ENCODE peak calls at places on chromosomes 11 and 22, in six cellular contexts. H is ovary, G is esophagus squamous epithelium, I is spleen, V is HCT116, U is thyroid gland. F is an unnamed sample.

GRCh38 chr11:107018902-107019493 is 722 bp upstream of the GUCY1A2 start:
- DNase-seq in V (no peak), G (no peak), H (peak; percentile 65), U (peak; percentile 63), I (peak; percentile 78), F (peak; percentile 75)

GRCh38 chr11:45031912-45032519 is 81.3 kb upstream of the TP53I11 start:
- DNase-seq in H (no peak), I (peak; percentile 84), V (no peak), G (no peak), U (no peak), F (no peak)

GRCh38 chr11:6825333-6825744 is 20.1 kb upstream of the OR10A5 start:
- DNase-seq in V (no peak), I (no peak), H (no peak), U (no peak), G (no peak), F (no peak)

GRCh38 chr22:40567106-40567505 is 69.4 kb downstream of the MRTFA start:
- DNase-seq in V (no peak), H (no peak), U (no peak), G (no peak), I (no peak), F (no peak)

GRCh38 chr11:125402436-125402835 is 93.6 kb downstream of the FEZ1 start:
- DNase-seq in V (no peak), G (no peak), H (no peak), I (peak; percentile 4), U (no peak), F (no peak)

GRCh38 chr11:119567667-119568582 is 145.0 kb upstream of the THY1 start:
- DNase-seq in H (no peak), I (no peak), V (no peak), G (no peak), U (peak; percentile 41), F (peak; percentile 38)

GRCh38 chr22:31496735-31497146 is 405 bp downstream of the SFI1 start:
- DNase-seq in I (peak; percentile 92), G (no peak), V (no peak), U (no peak), H (no peak), F (peak; percentile 43)

GRCh38 chr11:120212259-120212888 is 1.5 kb downstream of the OAF start:
- DNase-seq in I (no peak), H (no peak), V (no peak), U (no peak), G (no peak), F (no peak)

GRCh38 chr11:26134481-26135355 is 197.2 kb upstream of the ANO3 start:
- DNase-seq in V (no peak), U (no peak), G (no peak), H (no peak), I (no peak), F (no peak)

GRCh38 chr11:64834723-64835615 is 9.5 kb downstream of the CDC42BPG start:
- DNase-seq in H (no peak), I (no peak), V (no peak), U (no peak), G (no peak), F (no peak)

GRCh38 chr11:34013893-34014571 is 37.5 kb upstream of the CAPRIN1 start:
- DNase-seq in G (no peak), I (no peak), V (no peak), H (no peak), U (no peak), F (no peak)

GRCh38 chr11:69860244-69860643 is 41.0 kb upstream of the FGF3 start:
- DNase-seq in H (no peak), U (no peak), I (no peak), G (no peak), V (no peak), F (no peak)

GRCh38 chr11:104918113-104918824 is 20.0 kb upstream of the CASP12 start:
- DNase-seq in V (no peak), G (no peak), I (no peak), U (no peak), H (no peak), F (no peak)

GRCh38 chr11:115215694-115216615 is 288.3 kb downstream of the CADM1 start:
- DNase-seq in U (no peak), H (no peak), I (no peak), G (no peak), V (no peak), F (no peak)

GRCh38 chr11:19071255-19071654 is 10.7 kb upstream of the MRGPRX2 start:
- DNase-seq in H (peak; percentile 59), U (peak; percentile 79), G (no peak), V (peak; percentile 77), I (no peak), F (peak; percentile 70)

GRCh38 chr11:68954970-68955958 is 25.5 kb downstream of the MRGPRD start:
- DNase-seq in G (no peak), I (peak; percentile 83), H (peak; percentile 55), U (peak; percentile 20), V (no peak), F (peak; percentile 54)

GRCh38 chr22:44242946-44243724 is 62.4 kb downstream of the PARVG start:
- DNase-seq in I (no peak), U (no peak), H (no peak), V (no peak), G (no peak), F (no peak)

GRCh38 chr11:66725646-66726045 is 3.4 kb downstream of the SPTBN2 start:
- DNase-seq in G (no peak), I (no peak), H (no peak), U (no peak), V (no peak), F (no peak)

GRCh38 chr11:102843474-102843873 is at the start of gene MMP3:
- DNase-seq in H (no peak), I (no peak), U (no peak), V (no peak), G (no peak), F (no peak)

GRCh38 chr11:66559141-66559861 is 9.1 kb downstream of the CTSF start:
- DNase-seq in U (peak; percentile 49), V (no peak), I (no peak), H (peak; percentile 70), G (no peak), F (peak; percentile 54)

GRCh38 chr11:128417607-128418324 is 169.6 kb downstream of the ETS1 start:
- DNase-seq in H (no peak), V (no peak), U (no peak), I (no peak), G (no peak), F (peak; percentile 13)

GRCh38 chr11:33701831-33702230 is 1.2 kb upstream of the C11orf91 start:
- DNase-seq in U (no peak), V (no peak), I (no peak), H (no peak), G (no peak), F (peak; percentile 52)

GRCh38 chr22:27108425-27109114 is 451.2 kb downstream of the MIAT start:
- DNase-seq in G (no peak), U (peak; percentile 92), V (no peak), H (peak; percentile 85), I (no peak), F (peak; percentile 66)

GRCh38 chr11:114197799-114198500 is 98.2 kb upstream of the NNMT start:
- DNase-seq in I (peak; percentile 64), U (peak; percentile 86), G (no peak), V (no peak), H (peak; percentile 71), F (peak; percentile 81)

GRCh38 chr11:17413414-17414316 is 25.2 kb upstream of the KCNJ11 start:
- DNase-seq in U (no peak), V (no peak), I (peak; percentile 34), G (no peak), H (no peak), F (no peak)

GRCh38 chr11:116792869-116793475 is 1.3 kb upstream of the APOA5 start:
- DNase-seq in H (no peak), I (no peak), G (no peak), U (no peak), V (no peak), F (no peak)

DNA sequence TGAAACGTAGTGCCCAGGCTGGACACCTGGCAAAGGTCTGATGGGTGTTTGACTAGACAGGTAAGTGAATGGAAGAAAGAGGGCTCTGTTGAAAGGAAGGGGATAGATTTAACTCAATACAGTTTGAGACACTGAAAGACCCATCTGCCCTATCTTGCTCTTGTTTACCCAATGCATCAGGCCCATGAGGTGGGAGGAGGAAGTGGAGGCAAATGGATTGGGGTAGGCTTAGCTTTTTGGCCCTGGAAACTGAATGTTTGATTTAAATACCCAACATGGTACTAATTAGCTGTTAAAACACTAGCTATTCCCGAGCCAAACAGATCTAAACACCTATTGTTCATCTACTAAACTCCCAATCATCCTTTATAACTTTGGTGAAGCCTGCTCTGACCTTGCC is 3.5 kb upstream of the UVRAG start:
- DNase-seq in G (no peak), U (no peak), V (no peak), I (no peak), H (no peak), F (no peak)
- TF ChIP-seq POLR2A in G (no peak), U (no peak), V (no peak), I (no peak), H (no peak), F (no peak)

DNA sequence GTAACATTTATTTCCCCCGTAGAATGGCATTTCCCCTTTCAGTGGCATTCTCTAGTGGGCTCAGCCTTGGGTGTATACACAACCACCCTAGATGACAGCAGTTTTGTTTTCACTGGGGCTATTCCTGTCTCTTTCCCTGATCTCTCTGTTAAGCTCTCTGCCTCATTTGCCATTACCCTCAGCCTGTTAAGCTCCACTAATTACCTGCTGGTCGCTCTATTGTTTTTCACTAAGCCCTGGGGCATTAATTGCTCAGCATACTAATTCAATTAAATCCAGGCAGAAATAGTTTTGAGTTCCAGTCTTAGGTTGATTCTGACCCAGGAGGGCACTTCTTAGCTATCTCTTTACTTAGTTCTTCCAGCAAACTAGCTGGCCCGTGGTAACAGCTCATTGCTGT is 80.0 kb downstream of the BRD1 start:
- DNase-seq in I (no peak), U (no peak), V (no peak), G (no peak), H (no peak), F (no peak)
- H3K9me3 ChIP-seq in I (peaks cover 51% of the 10 kb centered on the region), U (no peaks in the 10 kb centered on the region), V (peaks cover 31% of the 10 kb centered on the region), G (peaks cover 20% of the 10 kb centered on the region), H (no peaks in the 10 kb centered on the region), F (peaks cover 57% of the 10 kb centered on the region)

GRCh38 chr22:33674357-33674756 is 245.9 kb downstream of the LARGE1 start:
- DNase-seq in I (no peak), H (no peak), G (no peak), V (no peak), U (no peak), F (no peak)
- H3K4me1 ChIP-seq in I (peaks cover 6% of the 10 kb centered on the region), H (peaks cover 3% of the 10 kb centered on the region), G (no peaks in the 10 kb centered on the region), V (no peaks in the 10 kb centered on the region), U (no peaks in the 10 kb centered on the region), F (peaks cover 17% of the 10 kb centered on the region)

GRCh38 chr11:73982595-73982989 is at the start of gene UCP2:
- DNase-seq in I (peak; percentile 98), G (peak; percentile 67), U (peak; percentile 92), V (no peak), H (peak; percentile 66), F (peak; percentile 94)
- TF ChIP-seq POLR2A in I (peak; percentile 64), G (no peak), U (peak; percentile 18), V (no peak), H (no peak), F (no peak)

GRCh38 chr11:134440851-134441645 is 29.0 kb upstream of the B3GAT1 start:
- DNase-seq in V (no peak), G (no peak), I (no peak), H (no peak), U (no peak), F (no peak)
- H3K9me3 ChIP-seq in V (no peaks in the 10 kb centered on the region), G (no peaks in the 10 kb centered on the region), I (no peaks in the 10 kb centered on the region), H (no peaks in the 10 kb centered on the region), U (no peaks in the 10 kb centered on the region), F (no peaks in the 10 kb centered on the region)

GRCh38 chr11:73152086-73152853 is 10.2 kb upstream of the FCHSD2 start:
- DNase-seq in U (peak; percentile 67), H (no peak), G (no peak), I (peak; percentile 76), V (no peak), F (no peak)
- H3K4me1 ChIP-seq in U (peaks cover 32% of the 10 kb centered on the region), H (peaks cover 2% of the 10 kb centered on the region), G (peaks cover 15% of the 10 kb centered on the region), I (peaks cover 100% of the 10 kb centered on the region), V (no peaks in the 10 kb centered on the region), F (peaks cover 13% of the 10 kb centered on the region)